ENCODE peak calls at places on chromosomes 4 and X, in ten cellular contexts. L is heart right ventricle; U is upper lobe of right lung; R is small intestine; B is IMR-90; T is naive thymus-derived CD4-positive, alpha-beta T cell; D is ovary; K is left ventricle myocardium inferior; X is PC-3; M is CD4-positive, CD25-positive, alpha-beta regulatory T cell. W is an unnamed sample.

GRCh38 chr4:23369331-23369730 is 520.5 kb downstream of the PPARGC1A start:
- DNase-seq in M (no peak), D (no peak), K (peak; percentile 21), U (no peak), R (no peak), L (peak; percentile 13), B (no peak), X (no peak), T (no peak), W (peak; percentile 51)

GRCh38 chrX:35919536-35920309 is at the start of gene CFAP47:
- DNase-seq in T (no peak), L (no peak), X (peak; percentile 4), D (no peak), U (peak; percentile 69), M (no peak), R (peak; percentile 57), B (no peak), K (no peak), W (no peak)

GRCh38 chrX:107135076-107135964 is 16.7 kb upstream of the RBM41 start:
- DNase-seq in B (peak; percentile 54), R (peak; percentile 43), M (no peak), D (no peak), X (peak; percentile 70), T (no peak), L (no peak), K (no peak), U (no peak), W (no peak)

GRCh38 chr4:16206848-16207247 is 19.4 kb downstream of the TAPT1 start:
- DNase-seq in U (no peak), M (no peak), L (no peak), B (no peak), R (no peak), X (no peak), D (no peak), K (no peak), T (no peak), W (no peak)

GRCh38 chr4:81235982-81236749 is 21.1 kb upstream of the PRKG2 start:
- DNase-seq in R (no peak), T (no peak), B (no peak), M (no peak), X (no peak), U (peak; percentile 48), K (no peak), L (no peak), D (no peak), W (no peak)

GRCh38 chr4:150673793-150674192 is 91.8 kb downstream of the MAB21L2 start:
- DNase-seq in M (no peak), T (no peak), L (no peak), D (no peak), B (no peak), U (no peak), X (no peak), R (no peak), K (no peak), W (no peak)

GRCh38 chr4:128571747-128572146 is 237.8 kb upstream of the JADE1 start:
- DNase-seq in R (peak; percentile 85), B (peak; percentile 96), L (no peak), K (no peak), T (no peak), U (no peak), X (peak; percentile 78), D (peak; percentile 32), M (no peak), W (peak; percentile 28)

GRCh38 chr4:76803522-76803921 is 94.4 kb downstream of the SOWAHB start:
- DNase-seq in L (no peak), B (peak; percentile 92), M (no peak), D (no peak), T (no peak), U (no peak), X (peak; percentile 92), K (no peak), R (peak; percentile 58), W (no peak)

GRCh38 chr4:7474320-7474719 is 39.6 kb upstream of the PSAPL1 start:
- DNase-seq in M (no peak), L (no peak), K (no peak), X (no peak), B (no peak), R (no peak), U (no peak), D (no peak), T (no peak), W (no peak)

GRCh38 chr4:98873059-98873458 is 55.9 kb downstream of the EIF4E start:
- DNase-seq in M (no peak), R (no peak), L (no peak), U (no peak), D (no peak), T (no peak), B (peak; percentile 35), X (peak; percentile 13), K (no peak), W (no peak)

GRCh38 chrX:142186103-142186502 is 19.0 kb downstream of the MAGEC2 start:
- DNase-seq in L (no peak), K (no peak), X (peak; percentile 71), M (no peak), B (no peak), T (no peak), U (no peak), D (no peak), R (no peak), W (no peak)

GRCh38 chrX:291411-291901 is 10.3 kb downstream of the PLCXD1 start:
- DNase-seq in M (no peak), K (no peak), B (no peak), X (no peak), L (no peak), T (no peak), U (peak; percentile 58), R (no peak), D (peak; percentile 21), W (no peak)
- H3K36me3 ChIP-seq in M (peaks cover 23% of the 10 kb centered on the region), K (peaks cover 67% of the 10 kb centered on the region), B (peaks cover 50% of the 10 kb centered on the region), X (peaks cover 10% of the 10 kb centered on the region), L (peaks cover 76% of the 10 kb centered on the region), T (no peaks in the 10 kb centered on the region), U (peaks cover 77% of the 10 kb centered on the region), R (peaks cover 11% of the 10 kb centered on the region), D (no peaks in the 10 kb centered on the region), W (peaks cover 63% of the 10 kb centered on the region)

GRCh38 chr4:3875466-3875865 is 109.3 kb downstream of the ADRA2C start:
- DNase-seq in B (no peak), X (no peak), M (no peak), L (no peak), R (no peak), U (no peak), T (no peak), K (no peak), D (no peak), W (no peak)
- H3K27me3 ChIP-seq in B (peaks cover 77% of the 10 kb centered on the region), X (peaks cover 58% of the 10 kb centered on the region), M (peaks cover 2% of the 10 kb centered on the region), L (peaks cover 92% of the 10 kb centered on the region), R (peaks cover 21% of the 10 kb centered on the region), U (peaks cover 86% of the 10 kb centered on the region), T (peaks cover 9% of the 10 kb centered on the region), K (peaks cover 100% of the 10 kb centered on the region), D (no peaks in the 10 kb centered on the region), W (peaks cover 94% of the 10 kb centered on the region)

GRCh38 chr4:1806223-1806564 is 13.1 kb downstream of the FGFR3 start:
- DNase-seq in B (no peak), K (no peak), X (no peak), L (no peak), U (no peak), R (no peak), M (no peak), T (no peak), D (no peak), W (no peak)
- H3K36me3 ChIP-seq in B (no peaks in the 10 kb centered on the region), K (peaks cover 6% of the 10 kb centered on the region), X (no peaks in the 10 kb centered on the region), L (no peaks in the 10 kb centered on the region), U (peaks cover 3% of the 10 kb centered on the region), R (no peaks in the 10 kb centered on the region), M (no peaks in the 10 kb centered on the region), T (no peaks in the 10 kb centered on the region), D (no peaks in the 10 kb centered on the region), W (no peaks in the 10 kb centered on the region)

DNA sequence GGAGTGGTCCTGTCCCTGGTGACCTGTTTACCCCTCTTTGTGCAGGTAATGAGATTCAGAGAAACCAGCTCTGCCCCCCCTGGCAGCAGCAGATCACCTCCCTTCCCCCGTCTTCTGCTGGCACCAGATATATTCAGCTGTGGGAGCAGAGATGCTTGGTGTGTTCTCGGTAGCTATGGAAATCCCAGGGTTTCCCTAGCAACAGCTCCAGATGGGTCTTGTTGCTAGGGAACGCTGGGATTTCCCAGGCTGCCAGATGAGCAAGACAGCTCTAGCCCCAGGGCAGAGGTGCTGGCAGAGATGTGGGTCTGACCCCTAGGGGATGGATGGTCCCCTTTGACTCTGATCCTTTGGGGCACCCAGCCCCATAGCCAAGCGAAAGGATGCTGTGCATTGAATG is 20.2 kb downstream of the CETN2 start:
- DNase-seq in U (no peak), T (no peak), B (no peak), M (no peak), L (no peak), X (no peak), D (no peak), K (no peak), R (no peak), W (no peak)
- H3K27me3 ChIP-seq in U (no peaks in the 10 kb centered on the region), T (no peaks in the 10 kb centered on the region), B (no peaks in the 10 kb centered on the region), M (no peaks in the 10 kb centered on the region), L (no peaks in the 10 kb centered on the region), X (no peaks in the 10 kb centered on the region), D (no peaks in the 10 kb centered on the region), K (no peaks in the 10 kb centered on the region), R (no peaks in the 10 kb centered on the region), W (peaks cover 16% of the 10 kb centered on the region)

GRCh38 chrX:40058719-40059118 is 39.0 kb downstream of the BCOR start:
- DNase-seq in B (no peak), X (no peak), R (peak; percentile 63), M (no peak), U (peak; percentile 62), T (no peak), K (no peak), D (no peak), L (no peak), W (no peak)

GRCh38 chrX:40061871-40062524 is 35.8 kb downstream of the BCOR start:
- DNase-seq in B (no peak), X (no peak), U (no peak), R (no peak), L (no peak), K (no peak), T (no peak), M (no peak), D (no peak), W (no peak)

GRCh38 chrX:40062525-40063193 is 35.1 kb downstream of the BCOR start:
- DNase-seq in R (no peak), T (no peak), X (no peak), B (no peak), U (no peak), K (no peak), L (no peak), M (no peak), D (no peak), W (no peak)

GRCh38 chrX:40061005-40061404 is 36.8 kb downstream of the BCOR start:
- DNase-seq in B (no peak), L (no peak), R (no peak), D (no peak), U (no peak), X (no peak), T (no peak), M (no peak), K (no peak), W (no peak)

GRCh38 chrX:40060356-40060845 is 37.4 kb downstream of the BCOR start:
- DNase-seq in B (no peak), M (no peak), X (no peak), T (no peak), K (no peak), R (no peak), U (no peak), D (no peak), L (no peak), W (no peak)
- H3K36me3 ChIP-seq in B (peaks cover 38% of the 10 kb centered on the region), M (peaks cover 60% of the 10 kb centered on the region), X (peaks cover 21% of the 10 kb centered on the region), T (peaks cover 7% of the 10 kb centered on the region), K (peaks cover 49% of the 10 kb centered on the region), R (peaks cover 6% of the 10 kb centered on the region), U (peaks cover 33% of the 10 kb centered on the region), D (no peaks in the 10 kb centered on the region), L (peaks cover 93% of the 10 kb centered on the region), W (peaks cover 55% of the 10 kb centered on the region)

W was measured in psoas muscle.